ENCODE peak calls at places on chromosomes 1 and 21, in seven cellular contexts. N is IMR-90, Q is activated B cell treated with CpG ODN at 0.5 μM for 24 hours, V is PC-3, L is CD14-positive monocyte, F is HL-60, A is Panc1. Z is an unnamed sample.

GRCh38 chr1:102434421-102434820 is 437.7 kb upstream of the OLFM3 start:
- DNase-seq in V (peak), A (peak), N (no peak), Q (no peak), L (no peak), F (peak), Z (no peak)

GRCh38 chr1:30449428-30450147 is 273.8 kb downstream of the MATN1 start:
- DNase-seq in Q (no peak), N (no peak), L (no peak), F (no peak), V (no peak), A (no peak), Z (no peak)

GRCh38 chr1:63958556-63958955 is 184.7 kb downstream of the ROR1 start:
- DNase-seq in F (no peak), A (no peak), L (no peak), V (no peak), N (no peak), Q (no peak), Z (no peak)

GRCh38 chr1:79716481-79716880 is 710.0 kb upstream of the ADGRL4 start:
- DNase-seq in N (peak), A (no peak), V (peak), Q (no peak), L (no peak), F (no peak), Z (no peak)

GRCh38 chr1:164733070-164733469 is 174.1 kb downstream of the PBX1 start:
- DNase-seq in N (peak), V (peak), L (no peak), F (no peak), Q (no peak), A (no peak), Z (no peak)

GRCh38 chr21:25507522-25507921 is 99.8 kb downstream of the MRPL39 start:
- DNase-seq in F (no peak), L (no peak), Q (no peak), A (no peak), V (peak), N (peak), Z (no peak)

GRCh38 chr1:166902279-166902678 is 26.2 kb upstream of the TADA1 start:
- DNase-seq in L (peak), Q (no peak), F (peak), A (no peak), V (peak), N (peak), Z (no peak)

GRCh38 chr1:171788696-171789095 is 7.2 kb downstream of the METTL13 start:
- DNase-seq in F (no peak), V (peak), N (peak), Q (no peak), A (no peak), L (no peak), Z (no peak)

GRCh38 chr1:107000907-107001306 is 55.6 kb upstream of the PRMT6 start:
- DNase-seq in A (no peak), V (no peak), Q (no peak), N (no peak), L (no peak), F (no peak), Z (no peak)

GRCh38 chr1:202058001-202058908 is 47.9 kb downstream of the ELF3 start:
- DNase-seq in F (no peak), A (no peak), V (peak), Q (no peak), N (peak), L (peak), Z (no peak)

GRCh38 chr1:55696181-55696580 is 481.0 kb upstream of the USP24 start:
- DNase-seq in V (peak), A (no peak), F (no peak), N (peak), L (no peak), Q (no peak), Z (no peak)

GRCh38 chr1:74748962-74749361 is 16.0 kb downstream of the TYW3 start:
- DNase-seq in A (no peak), N (no peak), L (no peak), F (no peak), V (no peak), Q (no peak), Z (no peak)

GRCh38 chr1:193629875-193630274 is 443.5 kb upstream of the B3GALT2 start:
- DNase-seq in N (no peak), A (no peak), F (no peak), Q (no peak), V (peak), L (no peak), Z (no peak)

GRCh38 chr1:58395355-58395754 is 151.2 kb downstream of the OMA1 start:
- DNase-seq in L (no peak), V (peak), Q (no peak), A (peak), N (peak), F (no peak), Z (no peak)

GRCh38 chr1:100183370-100183769 is 5.3 kb upstream of the LRRC39 start:
- DNase-seq in F (no peak), A (no peak), N (no peak), Q (no peak), L (no peak), V (no peak), Z (no peak)

GRCh38 chr1:240888039-240888786 is 276.3 kb upstream of the GREM2 start:
- DNase-seq in F (peak), Q (no peak), V (peak), N (no peak), A (peak), L (no peak), Z (peak)

GRCh38 chr21:41774467-41775151 is 7.8 kb upstream of the RIPK4 start:
- DNase-seq in L (no peak), N (no peak), Q (no peak), V (no peak), A (no peak), F (no peak), Z (no peak)

GRCh38 chr1:33826711-33827110 is 37.2 kb upstream of the HMGB4 start:
- DNase-seq in V (no peak), L (no peak), N (no peak), F (no peak), A (no peak), Q (no peak), Z (no peak)

DNA sequence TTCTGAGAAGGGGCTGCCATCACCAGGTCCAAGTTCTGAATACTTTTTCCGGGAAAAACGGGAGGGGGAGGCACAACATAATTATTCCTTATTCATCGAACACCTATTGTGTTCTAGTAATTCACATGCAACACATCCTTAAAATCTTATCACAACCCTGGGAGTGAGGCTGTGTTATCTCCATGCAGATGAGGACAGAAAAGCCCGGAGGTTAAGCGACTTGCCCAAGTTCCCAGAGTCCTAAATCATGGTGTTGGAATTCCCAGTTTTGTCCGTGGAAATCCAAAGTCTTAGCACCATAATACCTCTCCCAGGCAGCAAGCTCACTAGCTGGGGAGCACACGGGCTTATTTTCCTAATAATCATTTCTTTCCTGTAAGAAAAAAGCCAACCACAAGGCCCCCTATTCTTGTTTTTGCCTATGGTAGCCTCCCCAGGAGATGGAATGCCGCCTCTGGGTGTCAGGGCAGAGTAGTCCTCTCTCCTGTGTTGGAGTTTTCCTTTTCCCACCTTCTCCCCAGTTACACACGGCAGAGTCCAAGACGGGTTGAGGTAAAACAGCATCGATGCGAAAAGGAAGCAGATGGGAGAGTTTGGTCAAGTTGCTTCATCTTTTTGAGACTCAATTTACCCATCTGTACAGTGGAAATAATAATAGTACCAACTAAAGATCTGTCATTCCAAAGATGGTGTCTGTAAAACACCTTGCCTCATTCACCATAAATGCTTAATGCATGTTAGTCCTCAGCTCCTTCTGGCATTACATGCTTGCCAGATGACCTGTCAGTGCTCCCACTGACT is 228.0 kb upstream of the TMEM51 start:
- DNase-seq in N (no peak), V (no peak), L (no peak), A (no peak), F (no peak), Q (no peak), Z (no peak)
- TF ChIP-seq CTCF in N (no peak), V (no peak), L (no peak), A (no peak), F (no peak), Q (no peak), Z (no peak)

DNA sequence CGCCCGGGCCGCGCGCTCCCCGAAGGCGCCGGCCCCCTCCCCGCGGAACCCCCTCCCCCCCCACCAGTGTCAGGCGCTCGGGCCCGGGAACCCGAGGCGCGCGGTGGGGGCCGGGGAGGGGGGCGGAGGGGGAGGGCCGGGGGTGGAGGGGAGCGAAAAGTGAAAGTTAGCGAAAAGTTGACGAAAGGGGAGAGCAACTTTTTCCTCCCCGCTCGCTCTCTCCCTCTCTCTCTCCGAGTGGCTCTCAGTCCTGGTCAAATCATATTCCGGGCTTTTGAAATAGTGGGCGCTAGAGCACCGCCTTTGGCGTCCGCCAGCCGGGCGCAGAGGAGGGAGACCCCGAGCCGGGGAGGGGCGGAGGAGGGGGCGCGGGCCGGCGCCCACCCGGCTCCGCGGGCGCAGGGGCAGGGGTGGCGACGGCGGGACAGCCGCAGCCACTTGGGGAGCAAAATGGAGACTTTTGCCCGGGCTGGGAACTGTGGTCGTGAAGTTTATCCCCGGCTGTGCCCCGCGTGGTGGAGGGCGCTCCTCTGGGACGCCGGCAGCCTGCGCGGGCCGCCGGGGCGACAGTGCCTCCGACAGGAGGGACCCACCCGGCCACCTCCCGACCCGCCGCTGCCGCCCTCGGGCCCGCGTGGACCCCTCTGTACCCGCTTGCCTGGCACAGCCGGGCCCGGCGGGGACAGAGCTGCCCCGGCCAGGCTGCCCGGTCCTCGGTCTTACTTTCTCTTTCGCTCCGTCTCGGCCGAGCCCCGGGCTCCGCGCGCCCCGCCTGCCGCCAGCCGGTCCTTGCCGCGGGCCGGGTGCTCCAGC is 694 bp downstream of the PRDM16 start:
- DNase-seq in V (peak), L (peak), A (no peak), F (no peak), Q (no peak), N (peak), Z (no peak)
- TF ChIP-seq CTCF in V (peak), L (no peak), A (peak), F (no peak), Q (no peak), N (peak), Z (peak)

GRCh38 chr1:183306317-183307042 is 111.7 kb downstream of the NMNAT2 start:
- DNase-seq in L (no peak), A (no peak), V (peak), F (peak), N (no peak), Q (no peak), Z (no peak)
- TF ChIP-seq CTCF in L (peak), A (peak), V (peak), F (no peak), N (peak), Q (no peak), Z (no peak)

DNA sequence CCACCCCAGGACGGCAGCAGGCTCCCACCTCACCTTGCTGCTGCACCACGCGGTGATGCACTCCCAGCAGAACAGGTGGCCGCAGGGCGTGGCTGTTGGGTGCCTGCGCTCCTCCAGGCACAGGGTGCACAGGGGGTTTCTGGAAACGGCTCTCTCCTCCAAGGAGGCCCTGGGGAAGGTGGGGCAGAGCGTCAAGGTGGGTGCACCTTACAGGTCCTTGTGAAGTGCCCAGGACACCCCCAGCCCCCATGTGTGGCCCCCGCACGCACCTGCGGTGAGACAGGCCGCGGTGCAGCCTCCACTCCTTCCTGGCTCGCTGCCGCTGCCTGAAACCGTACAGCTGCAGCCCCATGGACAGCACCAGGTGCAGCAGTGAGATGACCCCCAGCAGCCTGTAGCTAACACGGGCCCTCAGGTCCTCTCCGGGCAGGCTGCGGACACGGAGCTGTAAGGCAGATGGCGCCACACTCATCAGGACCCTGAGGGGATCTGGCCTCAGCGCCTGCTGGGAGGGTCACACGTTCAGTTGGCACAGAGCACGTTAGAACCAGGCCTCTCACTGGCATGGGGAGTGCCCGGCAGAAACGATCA is 5.8 kb downstream of the PEX10 start:
- DNase-seq in N (no peak), V (no peak), A (no peak), F (no peak), L (no peak), Q (no peak), Z (no peak)
- TF ChIP-seq CTCF in N (no peak), V (peak), A (no peak), F (no peak), L (no peak), Q (no peak), Z (peak)

Z was measured in D721Med.